ENCODE peak calls at places on chromosomes 5 and 9, in ten cellular contexts. U is AG04450; V is GM06990; X is Peyer's patch; P is cardiac fibroblast; E is brain microvascular endothelial cell; L is CD8-positive, alpha-beta T cell; H is hepatocyte; O is AG04449; N is choroid plexus epithelial cell. S is an unnamed sample.

GRCh38 chr5:24642022-24642421 is 2.8 kb downstream of the CDH10 start:
- DNase-seq in U (no peak), V (no peak), X (no peak), P (peak; percentile 35), E (peak; percentile 10), L (no peak), H (peak; percentile 43), O (no peak), N (peak; percentile 38), S (no peak)

GRCh38 chr9:38039090-38039906 is 29.7 kb downstream of the SHB start:
- DNase-seq in U (no peak), V (no peak), X (no peak), P (peak; percentile 58), E (peak; percentile 33), L (no peak), H (no peak), O (no peak), N (peak; percentile 66), S (no peak)

GRCh38 chr5:132059696-132060500 is 557 bp upstream of the IL3 start:
- DNase-seq in U (no peak), V (no peak), X (peak; percentile 40), P (no peak), E (no peak), L (no peak), H (no peak), O (no peak), N (no peak), S (no peak)

GRCh38 chr5:74316064-74316586 is 324.4 kb downstream of the ENC1 start:
- DNase-seq in U (peak; percentile 89), V (peak; percentile 41), X (no peak), P (peak; percentile 98), E (peak; percentile 98), L (no peak), H (peak; percentile 73), O (peak; percentile 92), N (peak; percentile 97), S (no peak)

GRCh38 chr5:72380491-72381274 is 60.5 kb downstream of the PTCD2 start:
- DNase-seq in U (no peak), V (peak; percentile 29), X (no peak), P (no peak), E (no peak), L (no peak), H (no peak), O (no peak), N (no peak), S (peak; percentile 33)

GRCh38 chr5:52943808-52944207 is 45.3 kb upstream of the ITGA2 start:
- DNase-seq in U (no peak), V (no peak), X (no peak), P (no peak), E (no peak), L (no peak), H (no peak), O (no peak), N (no peak), S (no peak)

GRCh38 chr5:33701251-33701650 is 190.5 kb downstream of the ADAMTS12 start:
- DNase-seq in U (no peak), V (no peak), X (no peak), P (peak; percentile 83), E (peak; percentile 59), L (no peak), H (no peak), O (no peak), N (peak; percentile 45), S (no peak)

GRCh38 chr5:150263801-150264621 is 25.6 kb downstream of the CAMK2A start:
- DNase-seq in U (peak; percentile 65), V (no peak), X (no peak), P (peak; percentile 89), E (peak; percentile 73), L (no peak), H (peak; percentile 56), O (peak; percentile 44), N (peak; percentile 85), S (no peak)

GRCh38 chr9:16610538-16610937 is 259.9 kb downstream of the BNC2 start:
- DNase-seq in U (no peak), V (no peak), X (no peak), P (no peak), E (no peak), L (no peak), H (no peak), O (no peak), N (no peak), S (no peak)

GRCh38 chr5:1139806-1140187 is 27.9 kb upstream of the SLC12A7 start:
- DNase-seq in U (no peak), V (no peak), X (no peak), P (no peak), E (no peak), L (no peak), H (no peak), O (no peak), N (no peak), S (no peak)

GRCh38 chr9:37395229-37395628 is 27.3 kb upstream of the GRHPR start:
- DNase-seq in U (no peak), V (no peak), X (no peak), P (no peak), E (no peak), L (no peak), H (no peak), O (no peak), N (no peak), S (no peak)

GRCh38 chr5:94969174-94969573 is 315.7 kb downstream of the MCTP1 start:
- DNase-seq in U (no peak), V (no peak), X (no peak), P (peak; percentile 65), E (peak; percentile 15), L (no peak), H (peak; percentile 8), O (no peak), N (peak; percentile 75), S (no peak)
- TF ChIP-seq CTCF in U (peak; percentile 38), V (peak; percentile 26), X (no peak), P (peak; percentile 33), E (no peak), L (no peak), H (peak; percentile 54), O (no peak), N (peak; percentile 47), S (no peak)

GRCh38 chr9:91086657-91087563 is 274.8 kb downstream of the AUH start:
- DNase-seq in U (no peak), V (no peak), X (no peak), P (no peak), E (no peak), L (no peak), H (no peak), O (no peak), N (no peak), S (no peak)

GRCh38 chr9:91085499-91086291 is 276.0 kb downstream of the AUH start:
- DNase-seq in U (no peak), V (no peak), X (no peak), P (peak; percentile 11), E (no peak), L (no peak), H (no peak), O (no peak), N (no peak), S (no peak)

GRCh38 chr9:91090132-91090410 is 271.6 kb downstream of the AUH start:
- DNase-seq in U (no peak), V (no peak), X (no peak), P (no peak), E (no peak), L (no peak), H (no peak), O (no peak), N (no peak), S (no peak)

GRCh38 chr9:91092214-91092613 is 269.5 kb downstream of the AUH start:
- DNase-seq in U (no peak), V (no peak), X (no peak), P (no peak), E (no peak), L (no peak), H (no peak), O (no peak), N (no peak), S (no peak)

DNA sequence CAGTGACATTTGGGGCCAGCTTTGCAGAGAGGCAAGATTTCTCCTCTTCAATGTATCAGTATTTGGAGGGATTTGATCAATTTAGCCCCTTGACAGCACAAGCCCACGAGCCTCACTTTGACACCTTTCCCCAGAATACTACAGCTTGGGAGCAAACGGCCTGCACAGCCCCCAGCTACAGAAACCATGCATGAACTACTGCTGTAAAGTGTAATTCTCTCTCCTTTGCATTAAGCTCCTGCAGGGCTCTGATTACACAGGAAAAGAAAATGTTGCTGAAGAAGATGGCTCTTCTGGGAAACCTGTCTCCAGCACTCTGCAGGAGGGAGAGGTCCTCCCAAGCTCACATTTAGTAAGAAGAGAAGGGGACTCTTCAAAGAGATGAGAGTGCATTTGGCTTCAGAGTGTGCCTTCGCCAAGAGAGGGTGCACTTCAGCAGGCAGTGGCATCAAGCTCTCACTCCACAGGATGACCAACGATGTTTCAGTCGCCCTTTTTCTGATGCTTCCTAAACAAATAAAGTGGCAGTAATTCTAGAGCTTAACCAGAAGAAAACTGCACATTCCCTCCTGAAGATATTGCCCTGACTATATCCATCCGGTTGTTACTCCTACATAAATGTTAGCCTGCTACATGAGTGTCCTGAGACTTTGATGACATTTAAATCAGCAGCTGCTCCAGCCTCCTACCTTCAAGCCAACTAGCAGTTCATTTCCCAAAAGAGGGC is 272.1 kb downstream of the AUH start:
- DNase-seq in U (no peak), V (no peak), X (no peak), P (peak; percentile 62), E (peak; percentile 48), L (no peak), H (peak; percentile 56), O (no peak), N (peak; percentile 81), S (peak; percentile 26)
- TF ChIP-seq CTCF in U (peak; percentile 49), V (peak; percentile 50), X (no peak), P (peak; percentile 52), E (peak; percentile 79), L (no peak), H (peak; percentile 46), O (peak; percentile 72), N (peak; percentile 75), S (peak; percentile 10)

DNA sequence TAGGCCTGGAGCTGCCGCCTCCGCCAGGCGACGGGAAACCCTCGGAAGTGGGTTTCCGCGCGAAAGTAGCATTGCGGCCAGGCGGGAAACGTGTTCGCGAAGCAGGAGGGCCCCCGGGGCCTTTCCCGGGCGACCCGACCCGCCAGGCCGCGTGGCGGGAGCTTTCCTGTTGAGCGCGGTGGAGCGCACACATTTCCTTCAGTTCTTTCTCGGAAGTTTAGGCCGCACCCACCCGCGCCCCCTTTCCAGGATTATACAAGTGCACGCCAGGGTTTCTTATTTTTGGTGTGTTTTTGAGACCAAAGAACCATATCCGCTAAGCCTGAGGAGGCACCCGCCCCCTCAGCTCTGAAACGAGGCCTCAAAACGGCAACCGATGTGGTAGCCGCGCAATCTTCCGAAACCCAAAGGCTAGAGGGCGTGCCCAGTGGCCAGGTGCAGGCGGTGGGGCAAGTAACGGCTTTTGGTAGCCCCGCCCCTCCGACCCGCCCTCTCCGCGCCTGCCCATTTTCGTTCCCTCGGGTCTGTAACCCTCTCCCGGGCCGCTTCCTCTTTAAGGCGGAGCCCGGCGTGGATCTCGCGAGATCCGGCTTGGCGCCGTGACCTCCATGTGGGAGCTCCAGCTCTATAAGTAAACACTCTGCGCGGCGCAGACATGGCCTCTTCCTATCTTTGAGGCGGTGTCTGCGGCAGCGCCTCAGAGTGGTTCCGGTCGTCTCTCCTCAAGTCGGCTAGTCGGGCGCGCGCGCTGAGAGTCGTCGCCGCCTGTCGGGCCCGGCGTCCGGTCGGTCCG is at the start of gene UHRF2:
- DNase-seq in U (peak; percentile 94), V (peak; percentile 100), X (peak; percentile 97), P (peak; percentile 99), E (peak; percentile 97), L (peak; percentile 98), H (peak; percentile 98), O (peak; percentile 81), N (peak; percentile 98), S (peak; percentile 93)
- TF ChIP-seq CTCF in U (no peak), V (no peak), X (no peak), P (no peak), E (no peak), L (no peak), H (no peak), O (no peak), N (no peak), S (no peak)

GRCh38 chr5:19554524-19554923 is 433.5 kb downstream of the CDH18 start:
- DNase-seq in U (no peak), V (no peak), X (no peak), P (no peak), E (no peak), L (no peak), H (no peak), O (no peak), N (no peak), S (no peak)
- TF ChIP-seq CTCF in U (no peak), V (no peak), X (no peak), P (no peak), E (no peak), L (no peak), H (no peak), O (no peak), N (no peak), S (no peak)

S was measured in B cell.